ENCODE peak calls at places on chromosomes 6 and 20, in ten cellular contexts. E is IMR-90, U is Peyer's patch, S is sigmoid colon, W is suprapubic skin, B is HCT116, G is spleen, L is adrenal gland, M is body of pancreas, I is uterus. H is an unnamed sample.

GRCh38 chr20:62473717-62474584 is 1.8 kb downstream of the GATA5 start:
- DNase-seq in L (no peak), E (no peak), B (no peak), M (no peak), U (no peak), G (no peak), W (no peak), I (no peak), S (no peak), H (no peak)

GRCh38 chr20:41229259-41229658 is 88.3 kb downstream of the ZHX3 start:
- DNase-seq in E (no peak), G (no peak), U (no peak), W (no peak), M (no peak), S (no peak), B (no peak), I (no peak), L (no peak), H (no peak)

GRCh38 chr20:57661201-57662027 is 41.2 kb upstream of the ZBP1 start:
- DNase-seq in I (peak; percentile 17), L (no peak), M (peak; percentile 6), E (no peak), W (peak; percentile 78), B (no peak), G (peak; percentile 75), S (peak; percentile 62), U (no peak), H (peak; percentile 40)

GRCh38 chr6:154613137-154613676 is 102.7 kb upstream of the CNKSR3 start:
- DNase-seq in I (no peak), M (no peak), W (no peak), G (no peak), S (no peak), E (peak; percentile 79), L (peak; percentile 2), U (no peak), B (no peak), H (no peak)

GRCh38 chr6:4322846-4323309 is 187.5 kb upstream of the ECI2 start:
- DNase-seq in G (no peak), B (no peak), U (no peak), I (no peak), E (peak; percentile 26), M (no peak), L (no peak), S (no peak), W (no peak), H (no peak)

GRCh38 chr6:28807682-28808280 is 116.0 kb downstream of the TRIM27 start:
- DNase-seq in B (peak; percentile 75), U (no peak), I (no peak), L (no peak), E (peak; percentile 69), M (no peak), G (no peak), S (no peak), W (no peak), H (no peak)

GRCh38 chr20:9311132-9311531 is 203.3 kb upstream of the LAMP5 start:
- DNase-seq in E (peak; percentile 24), M (no peak), W (no peak), I (no peak), S (no peak), U (no peak), G (no peak), B (no peak), L (no peak), H (no peak)

GRCh38 chr20:6533828-6534388 is 233.6 kb upstream of the BMP2 start:
- DNase-seq in E (peak; percentile 88), M (no peak), W (no peak), B (no peak), G (no peak), S (no peak), I (no peak), L (no peak), U (no peak), H (no peak)

GRCh38 chr6:156994215-156995076 is 217.3 kb downstream of the ARID1B start:
- DNase-seq in E (no peak), I (no peak), U (no peak), W (no peak), L (no peak), B (no peak), M (no peak), S (no peak), G (no peak), H (no peak)

GRCh38 chr20:17808357-17808756 is 108.6 kb downstream of the BANF2 start:
- DNase-seq in B (no peak), M (peak; percentile 56), U (no peak), I (peak; percentile 66), E (peak; percentile 48), L (peak; percentile 74), W (no peak), S (peak; percentile 87), G (no peak), H (peak; percentile 80)

GRCh38 chr20:62501801-62502495 is 26.2 kb upstream of the GATA5 start:
- DNase-seq in G (no peak), M (no peak), L (no peak), U (no peak), E (peak; percentile 63), S (no peak), W (no peak), I (no peak), B (no peak), H (no peak)

GRCh38 chr6:34573567-34574183 is 17.5 kb upstream of the SPDEF start:
- DNase-seq in U (no peak), G (no peak), B (no peak), S (no peak), L (no peak), W (no peak), E (no peak), M (no peak), I (no peak), H (no peak)

GRCh38 chr6:35552285-35552917 is 39.7 kb upstream of the TULP1 start:
- DNase-seq in L (peak; percentile 19), I (no peak), M (peak; percentile 61), G (peak; percentile 55), E (peak; percentile 35), S (no peak), U (peak; percentile 24), W (no peak), B (peak; percentile 26), H (no peak)

GRCh38 chr6:143064996-143065683 is 4.5 kb downstream of the AIG1 start:
- DNase-seq in G (no peak), L (no peak), M (no peak), B (no peak), W (no peak), U (no peak), S (no peak), E (no peak), I (no peak), H (no peak)

GRCh38 chr20:53080969-53081871 is 109.1 kb downstream of the TSHZ2 start:
- DNase-seq in W (no peak), M (peak; percentile 59), L (peak; percentile 16), E (peak; percentile 27), B (no peak), U (no peak), S (no peak), G (no peak), I (no peak), H (no peak)

GRCh38 chr20:43066061-43066575 is 123.6 kb downstream of the PTPRT start:
- DNase-seq in S (no peak), M (no peak), G (no peak), W (no peak), E (no peak), I (no peak), U (no peak), L (no peak), B (no peak), H (no peak)

DNA sequence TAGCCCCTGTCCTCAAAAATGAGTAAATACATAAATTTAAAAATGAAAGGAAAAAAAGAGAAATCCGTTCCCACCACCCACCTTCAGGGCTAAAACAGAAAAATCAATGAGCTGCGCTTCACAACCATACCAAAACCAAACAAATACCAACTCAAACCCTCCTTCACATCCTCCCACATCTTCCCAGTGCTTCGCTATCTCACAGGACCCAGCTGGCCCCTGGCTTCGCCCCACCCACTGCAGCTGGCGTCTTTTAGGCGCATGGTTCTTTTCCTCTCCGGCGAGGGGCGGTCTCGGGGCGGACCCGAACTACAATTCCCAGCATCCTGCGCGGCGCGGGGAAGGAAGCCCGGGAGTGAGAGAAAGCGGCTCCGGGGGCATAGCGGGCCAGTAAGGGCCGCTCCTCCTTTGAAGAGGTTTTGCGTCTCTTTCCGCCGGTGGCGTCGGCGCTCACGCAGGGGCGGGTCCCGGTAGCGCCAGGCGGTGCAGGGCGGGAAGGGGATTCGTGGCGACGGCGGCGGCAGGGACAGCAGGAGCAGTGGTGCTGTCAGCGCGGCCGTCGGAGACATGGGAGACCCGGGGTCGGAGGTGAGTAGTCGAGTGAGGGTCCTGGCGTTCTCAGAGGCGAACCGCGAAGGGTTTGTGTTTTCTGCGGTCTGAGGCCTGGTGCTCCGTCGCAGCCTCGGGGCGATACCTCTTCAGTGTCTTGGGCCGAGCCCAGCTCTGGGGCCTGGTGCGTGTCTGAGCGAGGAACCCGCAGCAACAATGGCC is at the start of gene ZNF451:
- DNase-seq in S (peak; percentile 99), U (peak; percentile 96), W (peak; percentile 97), I (peak; percentile 98), M (peak; percentile 98), E (peak; percentile 95), L (peak; percentile 98), B (peak; percentile 90), G (peak; percentile 99), H (peak; percentile 97)
- TF ChIP-seq CTCF in S (no peak), U (no peak), W (no peak), I (no peak), M (no peak), E (peak; percentile 8), L (no peak), B (no peak), G (no peak), H (peak; percentile 24)

DNA sequence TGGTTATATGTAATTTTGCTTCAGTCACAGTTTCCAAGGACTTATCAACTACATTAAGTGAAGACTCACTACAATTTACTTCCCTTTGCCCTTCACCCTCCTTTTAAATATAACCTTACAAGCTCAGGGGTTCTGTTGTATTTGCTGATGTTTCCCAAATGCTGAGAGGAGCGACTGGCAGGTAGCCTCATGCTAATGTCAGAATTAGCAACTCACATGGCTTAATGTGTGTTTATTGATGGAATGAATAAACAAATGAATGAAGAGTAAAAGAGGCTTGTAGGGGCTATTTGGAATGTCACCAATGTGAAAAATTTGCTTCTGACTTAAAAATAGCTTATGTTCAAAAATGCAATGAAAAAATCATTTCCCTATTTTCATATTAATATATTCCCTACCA is 41.4 kb upstream of the MAP7 start:
- DNase-seq in G (no peak), W (no peak), U (no peak), B (no peak), M (no peak), E (no peak), S (no peak), I (no peak), L (no peak), H (no peak)
- TF ChIP-seq POLR2A in G (no peak), W (no peak), U (no peak), B (no peak), M (no peak), E (no peak), S (no peak), I (no peak), L (no peak), H (no peak)

GRCh38 chr6:76682842-76683241 is 610.4 kb upstream of the IMPG1 start:
- DNase-seq in W (no peak), L (no peak), M (no peak), I (no peak), S (no peak), E (peak; percentile 10), B (peak; percentile 12), U (no peak), G (no peak), H (no peak)
- TF ChIP-seq CTCF in W (no peak), L (peak; percentile 42), M (peak; percentile 37), I (no peak), S (no peak), E (peak; percentile 47), B (peak; percentile 40), U (no peak), G (no peak), H (no peak)

GRCh38 chr6:81235512-81235911 is 517.0 kb downstream of the TENT5A start:
- DNase-seq in I (no peak), G (no peak), B (no peak), M (no peak), E (no peak), U (no peak), W (no peak), S (no peak), L (no peak), H (no peak)
- TF ChIP-seq POLR2A in I (no peak), G (no peak), B (no peak), M (no peak), E (no peak), U (no peak), W (no peak), S (no peak), L (no peak), H (no peak)

H was measured in ovary.